ENCODE peak calls at places on chromosomes 11 and 22, in nine cellular contexts. One of them, this sample, is unnamed.
A peak's percentile ranks its signal among the peaks of the same experiment; 100 is the strongest.

GRCh38 chr22:27107824-27108223 is 450.4 kb downstream of the MIAT start:
- DNase-seq in neural crest cell: no peak
- DNase-seq in left cardiac atrium: peak; percentile 81
- DNase-seq in HL-60: no peak
- DNase-seq in lower lobe of right lung: no peak
- DNase-seq in NCI-H1417: no peak
- DNase-seq in NAMALWA: no peak
- DNase-seq in thoracic aorta: peak; percentile 67
- DNase-seq in DMS53: peak; percentile 43
- DNase-seq in this sample: no peak

GRCh38 chr11:107307991-107308390 is 149.6 kb downstream of the CWF19L2 start:
- DNase-seq in DMS53: no peak
- DNase-seq in neural crest cell: no peak
- DNase-seq in HL-60: no peak
- DNase-seq in NAMALWA: no peak
- DNase-seq in NCI-H1417: peak; percentile 34
- DNase-seq in left cardiac atrium: no peak
- DNase-seq in lower lobe of right lung: no peak
- DNase-seq in thoracic aorta: no peak
- DNase-seq in this sample: no peak

GRCh38 chr11:36565033-36565610 is 2.7 kb upstream of the RAG1 start:
- DNase-seq in HL-60: no peak
- DNase-seq in lower lobe of right lung: no peak
- DNase-seq in neural crest cell: no peak
- DNase-seq in NCI-H1417: peak; percentile 46
- DNase-seq in left cardiac atrium: no peak
- DNase-seq in thoracic aorta: no peak
- DNase-seq in NAMALWA: no peak
- DNase-seq in DMS53: no peak
- DNase-seq in this sample: no peak

GRCh38 chr11:71209656-71210055 is 42.7 kb downstream of the SHANK2 start:
- DNase-seq in DMS53: no peak
- DNase-seq in thoracic aorta: no peak
- DNase-seq in NAMALWA: no peak
- DNase-seq in neural crest cell: no peak
- DNase-seq in HL-60: no peak
- DNase-seq in lower lobe of right lung: no peak
- DNase-seq in left cardiac atrium: no peak
- DNase-seq in NCI-H1417: no peak
- DNase-seq in this sample: no peak

GRCh38 chr11:2975594-2975993 is 16.5 kb downstream of the NAP1L4 start:
- DNase-seq in lower lobe of right lung: no peak
- DNase-seq in neural crest cell: no peak
- DNase-seq in HL-60: peak; percentile 48
- DNase-seq in left cardiac atrium: no peak
- DNase-seq in NCI-H1417: no peak
- DNase-seq in NAMALWA: peak; percentile 66
- DNase-seq in DMS53: peak; percentile 64
- DNase-seq in thoracic aorta: no peak
- DNase-seq in this sample: peak; percentile 21

GRCh38 chr11:801097-801780 is 3.2 kb upstream of the SLC25A22 start:
- DNase-seq in lower lobe of right lung: no peak
- DNase-seq in HL-60: no peak
- DNase-seq in NAMALWA: no peak
- DNase-seq in DMS53: no peak
- DNase-seq in left cardiac atrium: no peak
- DNase-seq in neural crest cell: no peak
- DNase-seq in thoracic aorta: no peak
- DNase-seq in NCI-H1417: no peak
- DNase-seq in this sample: no peak

GRCh38 chr11:13772223-13773046 is 104.0 kb downstream of the FAR1 start:
- DNase-seq in thoracic aorta: no peak
- DNase-seq in NAMALWA: peak; percentile 89
- DNase-seq in HL-60: peak; percentile 29
- DNase-seq in left cardiac atrium: no peak
- DNase-seq in NCI-H1417: peak; percentile 86
- DNase-seq in neural crest cell: peak; percentile 32
- DNase-seq in DMS53: peak; percentile 88
- DNase-seq in lower lobe of right lung: no peak
- DNase-seq in this sample: peak; percentile 43

GRCh38 chr11:1736447-1736992 is 13.9 kb downstream of the IFITM10 start:
- DNase-seq in neural crest cell: no peak
- DNase-seq in left cardiac atrium: no peak
- DNase-seq in DMS53: no peak
- DNase-seq in HL-60: no peak
- DNase-seq in NAMALWA: no peak
- DNase-seq in lower lobe of right lung: no peak
- DNase-seq in thoracic aorta: no peak
- DNase-seq in NCI-H1417: no peak
- DNase-seq in this sample: no peak

This sample was measured in NCI-H146.